ENCODE peak calls at places on chromosomes 7 and 10, in six cellular contexts. One of them, this sample, is unnamed.

GRCh38 chr10:73110345-73110849 is at the start of gene NUDT13:
- DNase-seq in aorta: peak
- DNase-seq in neural progenitor cell: peak
- DNase-seq in GM23338: peak
- DNase-seq in sigmoid colon: peak
- DNase-seq in astrocyte of the spinal cord: peak
- DNase-seq in this sample: no peak

GRCh38 chr10:88849224-88849623 is 2.4 kb downstream of the ANKRD22 start:
- DNase-seq in aorta: no peak
- DNase-seq in neural progenitor cell: no peak
- DNase-seq in GM23338: no peak
- DNase-seq in sigmoid colon: no peak
- DNase-seq in astrocyte of the spinal cord: peak
- DNase-seq in this sample: no peak

GRCh38 chr7:158705234-158705890 is 758 bp upstream of the NCAPG2 start:
- DNase-seq in aorta: no peak
- DNase-seq in neural progenitor cell: peak
- DNase-seq in GM23338: peak
- DNase-seq in sigmoid colon: no peak
- DNase-seq in astrocyte of the spinal cord: no peak
- DNase-seq in this sample: no peak

GRCh38 chr7:129225931-129226572 is 1.2 kb downstream of the AHCYL2 start:
- DNase-seq in aorta: no peak
- DNase-seq in neural progenitor cell: peak
- DNase-seq in GM23338: no peak
- DNase-seq in sigmoid colon: no peak
- DNase-seq in astrocyte of the spinal cord: no peak
- DNase-seq in this sample: no peak

GRCh38 chr7:2386964-2387669 is 16.3 kb upstream of the CHST12 start:
- DNase-seq in aorta: no peak
- DNase-seq in neural progenitor cell: peak
- DNase-seq in GM23338: peak
- DNase-seq in sigmoid colon: no peak
- DNase-seq in astrocyte of the spinal cord: no peak
- DNase-seq in this sample: no peak

GRCh38 chr7:36986429-36987362 is 262.4 kb upstream of the AOAH start:
- DNase-seq in aorta: peak
- DNase-seq in neural progenitor cell: peak
- DNase-seq in GM23338: peak
- DNase-seq in sigmoid colon: no peak
- DNase-seq in astrocyte of the spinal cord: peak
- DNase-seq in this sample: peak

GRCh38 chr10:32687116-32687515 is 241.2 kb downstream of the CCDC7 start:
- DNase-seq in aorta: no peak
- DNase-seq in neural progenitor cell: no peak
- DNase-seq in GM23338: no peak
- DNase-seq in sigmoid colon: no peak
- DNase-seq in astrocyte of the spinal cord: no peak
- DNase-seq in this sample: no peak

GRCh38 chr7:3028071-3028766 is 15.4 kb downstream of the CARD11 start:
- DNase-seq in aorta: peak
- DNase-seq in neural progenitor cell: no peak
- DNase-seq in GM23338: no peak
- DNase-seq in sigmoid colon: no peak
- DNase-seq in astrocyte of the spinal cord: peak
- DNase-seq in this sample: peak

GRCh38 chr7:18175801-18176450 is 148.3 kb upstream of the PRPS1L1 start:
- DNase-seq in aorta: no peak
- DNase-seq in neural progenitor cell: no peak
- DNase-seq in GM23338: no peak
- DNase-seq in sigmoid colon: no peak
- DNase-seq in astrocyte of the spinal cord: no peak
- DNase-seq in this sample: no peak

GRCh38 chr7:158001621-158002320 is 585.9 kb downstream of the PTPRN2 start:
- DNase-seq in aorta: no peak
- DNase-seq in neural progenitor cell: no peak
- DNase-seq in GM23338: no peak
- DNase-seq in sigmoid colon: no peak
- DNase-seq in astrocyte of the spinal cord: no peak
- DNase-seq in this sample: no peak

DNA sequence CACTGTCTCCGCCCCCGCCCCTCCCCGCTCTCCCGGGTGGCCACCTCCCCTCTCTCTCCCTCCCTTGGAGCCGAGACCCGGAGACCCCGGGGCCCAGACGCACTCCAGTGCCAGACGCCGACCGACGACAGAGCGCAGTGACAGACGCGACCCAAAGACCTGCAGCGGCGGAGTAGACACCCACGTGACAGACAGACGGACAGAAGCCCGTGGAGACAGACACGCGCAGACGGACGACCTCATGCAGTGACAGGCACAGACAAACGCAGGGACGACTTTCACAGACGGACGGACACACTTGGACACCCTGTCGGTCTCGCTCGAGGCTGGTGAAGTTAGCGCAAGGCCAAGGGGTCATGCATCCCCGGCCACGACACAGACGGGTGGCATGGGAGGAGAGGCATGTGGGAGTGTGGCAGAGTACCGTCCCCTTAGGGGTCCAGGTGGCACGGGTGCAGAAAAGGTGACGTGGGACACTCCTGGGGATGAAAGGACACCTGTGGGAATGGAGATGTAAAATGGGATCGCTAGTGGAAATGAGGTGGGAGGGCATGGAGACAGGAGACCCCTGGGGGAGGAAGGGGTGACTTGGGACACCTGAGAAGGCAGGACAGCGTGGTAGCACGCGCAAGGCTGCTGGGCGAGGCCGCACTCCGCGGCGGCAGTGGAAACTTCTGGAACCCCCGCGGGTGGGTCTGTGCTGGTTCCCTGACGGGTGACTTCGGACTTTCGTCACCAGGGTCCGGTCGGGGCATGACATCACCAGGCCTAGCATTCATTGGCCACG is 461 bp upstream of the ACHE start:
- DNase-seq in aorta: no peak
- DNase-seq in neural progenitor cell: peak
- DNase-seq in GM23338: peak
- DNase-seq in sigmoid colon: peak
- DNase-seq in astrocyte of the spinal cord: no peak
- DNase-seq in this sample: no peak
- H3K4me3 ChIP-seq in aorta: no peak
- H3K4me3 ChIP-seq in neural progenitor cell: peak
- H3K4me3 ChIP-seq in GM23338: peak
- H3K4me3 ChIP-seq in sigmoid colon: no peak
- H3K4me3 ChIP-seq in astrocyte of the spinal cord: no peak
- H3K4me3 ChIP-seq in this sample: peak

GRCh38 chr10:34125702-34126101 is 689.4 kb downstream of the PARD3 start:
- DNase-seq in aorta: no peak
- DNase-seq in neural progenitor cell: no peak
- DNase-seq in GM23338: no peak
- DNase-seq in sigmoid colon: no peak
- DNase-seq in astrocyte of the spinal cord: no peak
- DNase-seq in this sample: no peak
- H3K4me3 ChIP-seq in aorta: no peak
- H3K4me3 ChIP-seq in neural progenitor cell: no peak
- H3K4me3 ChIP-seq in GM23338: no peak
- H3K4me3 ChIP-seq in sigmoid colon: no peak
- H3K4me3 ChIP-seq in astrocyte of the spinal cord: no peak
- H3K4me3 ChIP-seq in this sample: no peak

GRCh38 chr10:16518822-16519221 is 2.9 kb downstream of the C1QL3 start:
- DNase-seq in aorta: no peak
- DNase-seq in neural progenitor cell: no peak
- DNase-seq in GM23338: peak
- DNase-seq in sigmoid colon: no peak
- DNase-seq in astrocyte of the spinal cord: no peak
- DNase-seq in this sample: no peak

GRCh38 chr10:16519908-16520861 is 1.5 kb downstream of the C1QL3 start:
- DNase-seq in aorta: no peak
- DNase-seq in neural progenitor cell: peak
- DNase-seq in GM23338: peak
- DNase-seq in sigmoid colon: no peak
- DNase-seq in astrocyte of the spinal cord: no peak
- DNase-seq in this sample: no peak

GRCh38 chr10:16520900-16521299 is 779 bp downstream of the C1QL3 start:
- DNase-seq in aorta: no peak
- DNase-seq in neural progenitor cell: peak
- DNase-seq in GM23338: peak
- DNase-seq in sigmoid colon: no peak
- DNase-seq in astrocyte of the spinal cord: no peak
- DNase-seq in this sample: no peak

GRCh38 chr10:16519250-16519907 is 2.3 kb downstream of the C1QL3 start:
- DNase-seq in aorta: no peak
- DNase-seq in neural progenitor cell: peak
- DNase-seq in GM23338: peak
- DNase-seq in sigmoid colon: no peak
- DNase-seq in astrocyte of the spinal cord: no peak
- DNase-seq in this sample: no peak

GRCh38 chr10:16521311-16522016 is at the start of gene C1QL3:
- DNase-seq in aorta: no peak
- DNase-seq in neural progenitor cell: peak
- DNase-seq in GM23338: peak
- DNase-seq in sigmoid colon: no peak
- DNase-seq in astrocyte of the spinal cord: peak
- DNase-seq in this sample: no peak
- H3K4me3 ChIP-seq in aorta: peak
- H3K4me3 ChIP-seq in neural progenitor cell: peak
- H3K4me3 ChIP-seq in GM23338: peak
- H3K4me3 ChIP-seq in sigmoid colon: peak
- H3K4me3 ChIP-seq in astrocyte of the spinal cord: peak
- H3K4me3 ChIP-seq in this sample: peak

GRCh38 chr10:97546441-97547340 is 25.9 kb upstream of the ANKRD2 start:
- DNase-seq in aorta: no peak
- DNase-seq in neural progenitor cell: no peak
- DNase-seq in GM23338: no peak
- DNase-seq in sigmoid colon: no peak
- DNase-seq in astrocyte of the spinal cord: no peak
- DNase-seq in this sample: no peak

GRCh38 chr10:97542169-97543024 is 30.2 kb upstream of the ANKRD2 start:
- DNase-seq in aorta: peak
- DNase-seq in neural progenitor cell: peak
- DNase-seq in GM23338: no peak
- DNase-seq in sigmoid colon: peak
- DNase-seq in astrocyte of the spinal cord: peak
- DNase-seq in this sample: peak

GRCh38 chr10:97540669-97541500 is 31.7 kb upstream of the ANKRD2 start:
- DNase-seq in aorta: peak
- DNase-seq in neural progenitor cell: no peak
- DNase-seq in GM23338: peak
- DNase-seq in sigmoid colon: peak
- DNase-seq in astrocyte of the spinal cord: no peak
- DNase-seq in this sample: no peak

GRCh38 chr10:97539523-97540200 is 32.9 kb upstream of the ANKRD2 start:
- DNase-seq in aorta: peak
- DNase-seq in neural progenitor cell: peak
- DNase-seq in GM23338: peak
- DNase-seq in sigmoid colon: peak
- DNase-seq in astrocyte of the spinal cord: peak
- DNase-seq in this sample: no peak

GRCh38 chr10:97543025-97543546 is 29.5 kb upstream of the ANKRD2 start:
- DNase-seq in aorta: peak
- DNase-seq in neural progenitor cell: no peak
- DNase-seq in GM23338: no peak
- DNase-seq in sigmoid colon: peak
- DNase-seq in astrocyte of the spinal cord: peak
- DNase-seq in this sample: peak
- H3K4me3 ChIP-seq in aorta: no peak
- H3K4me3 ChIP-seq in neural progenitor cell: no peak
- H3K4me3 ChIP-seq in GM23338: no peak
- H3K4me3 ChIP-seq in sigmoid colon: no peak
- H3K4me3 ChIP-seq in astrocyte of the spinal cord: no peak
- H3K4me3 ChIP-seq in this sample: no peak

DNA sequence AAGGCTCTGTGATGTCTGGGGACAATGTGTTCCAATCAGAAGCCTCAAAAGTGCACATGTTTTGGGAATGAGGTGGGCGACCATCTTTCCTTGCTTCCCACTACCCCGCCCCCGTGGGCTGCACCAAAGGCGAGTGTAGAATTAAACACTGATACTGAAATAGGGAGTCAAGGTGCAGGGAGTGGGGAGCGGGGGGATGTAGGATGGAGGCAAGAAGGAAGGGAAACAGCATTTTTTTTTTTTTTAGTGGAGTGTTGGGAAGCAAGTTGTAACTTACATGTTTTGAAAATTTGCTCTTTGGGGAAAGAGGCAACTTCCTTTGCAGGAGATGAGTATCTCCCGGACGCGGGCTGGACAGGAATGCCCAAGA is 484 bp upstream of the DLX5 start:
- DNase-seq in aorta: no peak
- DNase-seq in neural progenitor cell: no peak
- DNase-seq in GM23338: no peak
- DNase-seq in sigmoid colon: no peak
- DNase-seq in astrocyte of the spinal cord: no peak
- DNase-seq in this sample: no peak
- H3K4me3 ChIP-seq in aorta: no peak
- H3K4me3 ChIP-seq in neural progenitor cell: peak
- H3K4me3 ChIP-seq in GM23338: peak
- H3K4me3 ChIP-seq in sigmoid colon: peak
- H3K4me3 ChIP-seq in astrocyte of the spinal cord: no peak
- H3K4me3 ChIP-seq in this sample: no peak